ENCODE peak calls at places on chromosomes 16 and 17, in eight cellular contexts. L, Q, C, K, U, P, I and H are unnamed samples.

GRCh38 chr16:10611825-10612342 is 31.5 kb upstream of the EMP2 start:
- DNase-seq in C (no peak), K (no peak), U (no peak), L (no peak), Q (no peak), P (no peak), I (no peak), H (no peak)

GRCh38 chr16:55876854-55877253 is 1.7 kb upstream of the CES5A start:
- DNase-seq in C (no peak), P (no peak), Q (no peak), U (no peak), I (no peak), L (no peak), K (no peak), H (no peak)

GRCh38 chr17:19750020-19750572 is 2.0 kb upstream of the ALDH3A1 start:
- DNase-seq in Q (no peak), K (no peak), I (no peak), P (no peak), U (no peak), L (no peak), C (no peak), H (no peak)

GRCh38 chr17:78430892-78431691 is 52.6 kb downstream of the PGS1 start:
- DNase-seq in C (no peak), U (no peak), P (no peak), L (no peak), K (no peak), I (no peak), Q (no peak), H (no peak)

GRCh38 chr16:62965831-62966230 is 929.6 kb upstream of the CDH8 start:
- DNase-seq in U (no peak), L (no peak), Q (no peak), I (no peak), C (no peak), P (no peak), K (no peak), H (no peak)

GRCh38 chr17:47120521-47121095 is 68.5 kb downstream of the CDC27 start:
- DNase-seq in L (no peak), C (no peak), I (no peak), P (no peak), Q (peak; percentile 27), K (no peak), U (no peak), H (peak; percentile 66)

GRCh38 chr17:67474081-67474661 is 97.1 kb downstream of the PITPNC1 start:
- DNase-seq in C (no peak), I (no peak), Q (no peak), P (no peak), L (no peak), U (no peak), K (peak; percentile 26), H (no peak)

GRCh38 chr17:1109606-1110523 is 69.9 kb downstream of the ABR start:
- DNase-seq in I (peak; percentile 65), C (no peak), K (no peak), U (peak; percentile 75), Q (peak; percentile 48), L (no peak), P (peak; percentile 42), H (no peak)

GRCh38 chr17:28473542-28473941 is at the start of gene SLC13A2:
- DNase-seq in C (no peak), L (no peak), I (peak; percentile 10), Q (no peak), U (peak; percentile 50), P (no peak), K (no peak), H (no peak)

GRCh38 chr17:9828296-9829059 is 2.8 kb downstream of the GLP2R start:
- DNase-seq in L (no peak), C (no peak), U (no peak), K (no peak), Q (no peak), I (no peak), P (no peak), H (no peak)

GRCh38 chr16:23670137-23670776 is 8.4 kb upstream of the PLK1 start:
- DNase-seq in K (no peak), U (no peak), L (peak; percentile 41), Q (peak; percentile 79), C (peak; percentile 78), P (no peak), I (no peak), H (no peak)

GRCh38 chr17:75048396-75048933 is 1.4 kb downstream of the KCTD2 start:
- DNase-seq in P (no peak), C (no peak), Q (no peak), I (no peak), L (no peak), K (no peak), U (no peak), H (no peak)

GRCh38 chr17:48484850-48485249 is 46.0 kb downstream of the HOXB1 start:
- DNase-seq in K (no peak), C (peak; percentile 14), U (no peak), L (no peak), Q (no peak), P (no peak), I (no peak), H (peak; percentile 79)

GRCh38 chr17:40485851-40486512 is 15.4 kb downstream of the TNS4 start:
- DNase-seq in K (no peak), L (peak; percentile 24), C (peak; percentile 54), P (no peak), I (no peak), Q (peak; percentile 97), U (no peak), H (peak; percentile 94)

GRCh38 chr17:81479175-81479574 is 33.4 kb downstream of the ACTG1 start:
- DNase-seq in P (no peak), U (no peak), I (no peak), K (no peak), C (no peak), L (no peak), Q (no peak), H (no peak)

GRCh38 chr17:48261297-48261880 is 153.8 kb downstream of the SNX11 start:
- DNase-seq in L (peak; percentile 16), Q (no peak), C (no peak), U (peak; percentile 76), P (peak; percentile 66), K (no peak), I (peak; percentile 70), H (no peak)

GRCh38 chr17:29664743-29665479 is 42.2 kb upstream of the CORO6 start:
- DNase-seq in C (peak; percentile 5), K (no peak), U (no peak), L (no peak), P (no peak), I (no peak), Q (no peak), H (no peak)